ENCODE peak calls at places on chromosomes 16 and 17, in five cellular contexts. T, E, O, J and I are unnamed samples.

GRCh38 chr17:62816282-62816839 is 8.2 kb upstream of the MARCHF10 start:
- DNase-seq in J (no peak), T (no peak), O (no peak), E (no peak), I (no peak)

GRCh38 chr17:75664099-75664549 is 2.8 kb downstream of the RECQL5 start:
- DNase-seq in O (no peak), J (no peak), E (no peak), T (no peak), I (no peak)

GRCh38 chr17:15659663-15660062 is 24.4 kb downstream of the TRIM16 start:
- DNase-seq in E (no peak), J (no peak), T (peak; percentile 79), O (no peak), I (no peak)

GRCh38 chr17:49783051-49783715 is 5.3 kb upstream of the KAT7 start:
- DNase-seq in T (no peak), E (no peak), O (no peak), J (peak; percentile 6), I (peak; percentile 42)

GRCh38 chr16:62620259-62620658 is 584.0 kb upstream of the CDH8 start:
- DNase-seq in O (no peak), J (no peak), T (no peak), E (no peak), I (no peak)

GRCh38 chr17:80030730-80031410 is 4.8 kb downstream of the TBC1D16 start:
- DNase-seq in O (no peak), E (no peak), T (peak; percentile 92), J (no peak), I (no peak)

GRCh38 chr16:57720142-57720575 is 15.4 kb upstream of the KATNB1 start:
- DNase-seq in E (no peak), T (peak; percentile 82), O (peak; percentile 78), J (peak; percentile 19), I (no peak)

GRCh38 chr17:9729034-9729650 is 62.2 kb downstream of the DHRS7C start:
- DNase-seq in E (no peak), J (peak; percentile 57), T (peak; percentile 29), O (peak; percentile 66), I (no peak)

GRCh38 chr17:59346341-59346740 is 14.9 kb downstream of the YPEL2 start:
- DNase-seq in O (no peak), J (no peak), E (no peak), T (no peak), I (no peak)

GRCh38 chr17:59347975-59348391 is 16.5 kb downstream of the YPEL2 start:
- DNase-seq in T (no peak), E (no peak), J (no peak), O (no peak), I (no peak)

GRCh38 chr17:59346876-59347407 is 15.5 kb downstream of the YPEL2 start:
- DNase-seq in T (no peak), O (no peak), J (no peak), E (no peak), I (no peak)

GRCh38 chr17:59342681-59343127 is 11.2 kb downstream of the YPEL2 start:
- DNase-seq in T (no peak), J (no peak), E (no peak), O (no peak), I (no peak)

GRCh38 chr17:59345476-59345875 is 14.0 kb downstream of the YPEL2 start:
- DNase-seq in E (no peak), T (no peak), O (no peak), J (no peak), I (no peak)
- H3K4me1 ChIP-seq in E (no peaks in the 10 kb centered on the region), T (peaks cover 6% of the 10 kb centered on the region), O (no peaks in the 10 kb centered on the region), J (no peaks in the 10 kb centered on the region), I (peaks cover 96% of the 10 kb centered on the region)

GRCh38 chr16:55843105-55843395 is 10.2 kb upstream of the CES1 start:
- DNase-seq in E (no peak), J (no peak), T (no peak), O (no peak), I (no peak)
- TF ChIP-seq CTCF in E (no peak), J (no peak), T (no peak), O (no peak), I (no peak)

GRCh38 chr16:84726079-84726669 is 26.4 kb downstream of the USP10 start:
- DNase-seq in E (peak; percentile 91), J (peak; percentile 90), T (peak; percentile 84), O (peak; percentile 95), I (peak; percentile 92)

GRCh38 chr16:84728853-84729424 is 29.1 kb downstream of the USP10 start:
- DNase-seq in J (no peak), O (no peak), E (no peak), T (no peak), I (no peak)

GRCh38 chr16:84726670-84727467 is 27.1 kb downstream of the USP10 start:
- DNase-seq in T (no peak), E (no peak), O (no peak), J (no peak), I (peak; percentile 27)

GRCh38 chr16:84724619-84725307 is 25.0 kb downstream of the USP10 start:
- DNase-seq in T (no peak), E (no peak), O (no peak), J (peak; percentile 81), I (no peak)

GRCh38 chr16:84725481-84726078 is 25.8 kb downstream of the USP10 start:
- DNase-seq in O (no peak), E (no peak), T (no peak), J (no peak), I (no peak)
- H3K4me3 ChIP-seq in O (no peak overlapping the region), E (no peak overlapping the region), T (no peak overlapping the region), J (no peak overlapping the region), I (no peak overlapping the region)

GRCh38 chr16:87198328-87198731 is 118.9 kb downstream of the C16orf95 start:
- DNase-seq in J (no peak), O (no peak), E (no peak), T (no peak), I (no peak)
- H3K4me1 ChIP-seq in J (no peaks in the 10 kb centered on the region), O (no peaks in the 10 kb centered on the region), E (no peaks in the 10 kb centered on the region), T (no peaks in the 10 kb centered on the region), I (no peaks in the 10 kb centered on the region)

GRCh38 chr16:81831722-81832126 is 52.6 kb downstream of the PLCG2 start:
- DNase-seq in T (no peak), J (no peak), O (no peak), E (no peak), I (peak; percentile 40)
- TF ChIP-seq CTCF in T (no peak), J (no peak), O (no peak), E (no peak), I (no peak)

GRCh38 chr17:64508683-64509082 is 1.9 kb downstream of the CEP95 start:
- DNase-seq in T (no peak), J (no peak), E (no peak), O (no peak), I (no peak)
- H3K4me3 ChIP-seq in T (no peak overlapping the region), J (peak overlapping the region; percentile 90), E (no peak overlapping the region), O (no peak overlapping the region), I (peak overlapping the region; percentile 86)

GRCh38 chr16:82157836-82158235 is 12.2 kb downstream of the MPHOSPH6 start:
- DNase-seq in T (no peak), E (no peak), J (no peak), O (peak; percentile 7), I (no peak)
- H3K4me1 ChIP-seq in T (no peaks in the 10 kb centered on the region), E (peaks cover 4% of the 10 kb centered on the region), J (peaks cover 12% of the 10 kb centered on the region), O (peaks cover 6% of the 10 kb centered on the region), I (peaks cover under 1% of the 10 kb centered on the region)